ENCODE peak calls at places on chromosome 19, in seven cellular contexts. Y is T-cell, P is H7, T is NCI-H1436, G is head of caudate nucleus, M is RKO, E is kidney. I is an unnamed sample.

GRCh38 chr19:50414850-50415660 is 3.7 kb upstream of the SPIB start:
- DNase-seq in Y (peak), E (peak), G (peak), P (peak), M (no peak), T (no peak), I (peak)

GRCh38 chr19:42132030-42132628 is at the start of gene POU2F2:
- DNase-seq in Y (peak), M (no peak), T (no peak), P (peak), G (peak), E (peak), I (peak)

GRCh38 chr19:40335855-40336700 is 12.1 kb downstream of the C19orf47 start:
- DNase-seq in M (no peak), E (peak), T (no peak), G (no peak), P (no peak), Y (no peak), I (no peak)

GRCh38 chr19:628168-628567 is 5.2 kb downstream of the POLRMT start:
- DNase-seq in E (no peak), M (no peak), T (no peak), G (no peak), Y (peak), P (peak), I (peak)

GRCh38 chr19:40467007-40467565 is 285 bp downstream of the SPTBN4 start:
- DNase-seq in P (peak), G (no peak), T (no peak), Y (no peak), E (peak), M (no peak), I (peak)

GRCh38 chr19:52566588-52566987 is 3.5 kb upstream of the ZNF701 start:
- DNase-seq in P (no peak), Y (no peak), M (peak), T (no peak), E (no peak), G (no peak), I (no peak)

GRCh38 chr19:44570984-44571684 is 41.7 kb upstream of the CEACAM20 start:
- DNase-seq in M (peak), P (peak), E (no peak), T (peak), G (peak), Y (peak), I (peak)

GRCh38 chr19:43148233-43148632 is 38.1 kb downstream of the PSG5 start:
- DNase-seq in E (no peak), T (no peak), Y (no peak), P (no peak), M (peak), G (no peak), I (no peak)

GRCh38 chr19:39038098-39038497 is 5.7 kb upstream of the FBXO27 start:
- DNase-seq in G (peak), P (peak), M (peak), T (no peak), Y (no peak), E (no peak), I (peak)

GRCh38 chr19:1569997-1570396 is 1.9 kb upstream of the MEX3D start:
- DNase-seq in P (no peak), G (no peak), E (no peak), T (no peak), Y (no peak), M (no peak), I (no peak)

GRCh38 chr19:35365303-35365702 is 5.6 kb upstream of the GPR42 start:
- DNase-seq in E (no peak), T (no peak), M (no peak), G (no peak), P (no peak), Y (no peak), I (no peak)

GRCh38 chr19:50046649-50047503 is 21.1 kb downstream of the ZNF473 start:
- DNase-seq in P (peak), E (no peak), G (peak), Y (peak), T (no peak), M (peak), I (no peak)

GRCh38 chr19:3407556-3408516 is 41.5 kb downstream of the NFIC start:
- DNase-seq in M (no peak), T (no peak), Y (no peak), E (no peak), P (peak), G (peak), I (no peak)

GRCh38 chr19:7159105-7159933 is 89.8 kb downstream of the ZNF557 start:
- DNase-seq in E (no peak), G (no peak), T (no peak), M (peak), Y (no peak), P (no peak), I (no peak)

GRCh38 chr19:37817180-37817911 is 38.0 kb upstream of the ZNF573 start:
- DNase-seq in Y (peak), E (peak), M (no peak), G (peak), P (peak), T (no peak), I (peak)

GRCh38 chr19:17346109-17346671 is 8.8 kb downstream of the GTPBP3 start:
- DNase-seq in G (peak), Y (peak), M (peak), P (peak), E (peak), T (peak), I (peak)

GRCh38 chr19:13195678-13196077 is 45.5 kb downstream of the IER2 start:
- DNase-seq in G (no peak), P (peak), Y (peak), T (peak), M (no peak), E (no peak), I (peak)

GRCh38 chr19:510606-511100 is 3.4 kb downstream of the TPGS1 start:
- DNase-seq in T (peak), M (peak), G (peak), E (peak), Y (peak), P (peak), I (peak)

GRCh38 chr19:54206030-54206830 is 5.6 kb downstream of the RPS9 start:
- DNase-seq in P (no peak), Y (no peak), E (peak), G (no peak), M (no peak), T (no peak), I (no peak)

GRCh38 chr19:1262687-1263123 is 6.4 kb upstream of the CIRBP start:
- DNase-seq in M (no peak), T (no peak), E (peak), P (peak), G (no peak), Y (no peak), I (peak)

GRCh38 chr19:34418300-34418699 is 9.9 kb upstream of the UBA2 start:
- DNase-seq in P (no peak), G (no peak), M (no peak), Y (no peak), E (no peak), T (no peak), I (no peak)

GRCh38 chr19:13053761-13054604 is 48.7 kb downstream of the LYL1 start:
- DNase-seq in E (peak), G (peak), Y (no peak), M (no peak), T (no peak), P (peak), I (peak)

GRCh38 chr19:35781650-35782049 is 6.3 kb downstream of the ARHGAP33 start:
- DNase-seq in M (no peak), Y (no peak), P (peak), E (no peak), G (no peak), T (no peak), I (no peak)

GRCh38 chr19:51124216-51124615 is 490 bp upstream of the SIGLEC9 start:
- DNase-seq in P (no peak), G (no peak), E (no peak), T (no peak), Y (no peak), M (no peak), I (no peak)

GRCh38 chr19:19866599-19867248 is 1.0 kb downstream of the ZNF253 start:
- DNase-seq in E (no peak), Y (peak), T (no peak), P (peak), G (peak), M (peak), I (peak)